ENCODE peak calls at places on chromosomes 16 and 17, in seven cellular contexts. N is lung; J is CD4-positive, alpha-beta T cell; S is GM12865; R is breast epithelium; D is BJ; K is mucosa of descending colon. G is an unnamed sample.

GRCh38 chr17:39867084-39867890 is 715 bp upstream of the ZPBP2 start:
- DNase-seq in K (no peak), D (no peak), N (no peak), S (peak; percentile 97), J (peak; percentile 41), R (no peak), G (no peak)

GRCh38 chr17:12070561-12070960 is 49.9 kb downstream of the MAP2K4 start:
- DNase-seq in K (no peak), S (no peak), R (no peak), N (no peak), D (peak; percentile 43), J (no peak), G (no peak)

GRCh38 chr17:751269-752001 is 629 bp downstream of the GEMIN4 start:
- DNase-seq in S (peak; percentile 76), D (no peak), R (no peak), K (peak; percentile 60), J (peak; percentile 44), N (peak; percentile 38), G (no peak)

GRCh38 chr17:30345527-30346075 is 11.7 kb upstream of the TMIGD1 start:
- DNase-seq in S (peak; percentile 56), K (no peak), J (no peak), D (no peak), R (no peak), N (no peak), G (no peak)

GRCh38 chr17:43723697-43724359 is 34.8 kb downstream of the SOST start:
- DNase-seq in R (no peak), D (no peak), N (no peak), K (no peak), S (peak; percentile 33), J (no peak), G (no peak)

GRCh38 chr17:386145-386876 is 33.7 kb upstream of the RPH3AL start:
- DNase-seq in K (peak; percentile 93), D (no peak), S (peak; percentile 65), J (peak; percentile 12), N (peak; percentile 84), R (peak; percentile 51), G (peak; percentile 51)

GRCh38 chr16:31010943-31011342 is 505 bp upstream of the STX1B start:
- DNase-seq in J (no peak), R (no peak), N (no peak), K (no peak), S (no peak), D (no peak), G (no peak)

GRCh38 chr16:72536673-72537435 is 364.9 kb upstream of the PMFBP1 start:
- DNase-seq in S (no peak), D (peak; percentile 37), N (no peak), R (no peak), J (no peak), K (no peak), G (no peak)

GRCh38 chr16:84541999-84542876 is 37.8 kb upstream of the MEAK7 start:
- DNase-seq in S (no peak), R (no peak), K (peak; percentile 16), N (no peak), J (no peak), D (no peak), G (no peak)

GRCh38 chr17:40247926-40248495 is 28.9 kb downstream of the WIPF2 start:
- DNase-seq in D (no peak), N (peak; percentile 41), R (no peak), K (no peak), J (no peak), S (no peak), G (no peak)

GRCh38 chr17:42202696-42203095 is 8.4 kb upstream of the GHDC start:
- DNase-seq in K (no peak), J (no peak), D (no peak), N (no peak), R (no peak), S (no peak), G (no peak)

GRCh38 chr16:76653390-76654026 is 376.3 kb downstream of the CNTNAP4 start:
- DNase-seq in D (no peak), K (no peak), J (no peak), R (no peak), N (no peak), S (peak; percentile 73), G (no peak)

GRCh38 chr17:48995871-48996695 is 1.1 kb upstream of the IGF2BP1 start:
- DNase-seq in J (no peak), N (no peak), K (no peak), D (no peak), S (no peak), R (no peak), G (no peak)

GRCh38 chr17:71023631-71024030 is 854.3 kb downstream of the KCNJ2 start:
- DNase-seq in R (no peak), J (no peak), D (no peak), K (no peak), S (peak; percentile 5), N (no peak), G (no peak)

GRCh38 chr17:57604771-57605733 is 140.0 kb downstream of the CCDC182 start:
- DNase-seq in N (no peak), K (peak; percentile 65), R (no peak), S (peak; percentile 78), D (no peak), J (peak; percentile 39), G (no peak)

GRCh38 chr17:61234102-61234750 is 165.4 kb upstream of the TBX2 start:
- DNase-seq in K (no peak), S (no peak), N (no peak), D (no peak), R (no peak), J (no peak), G (no peak)

GRCh38 chr17:38460716-38461650 is 32.7 kb downstream of the ARHGAP23 start:
- DNase-seq in J (no peak), S (no peak), R (no peak), K (no peak), D (no peak), N (no peak), G (no peak)

GRCh38 chr16:13014516-13014915 is 113.1 kb downstream of the SHISA9 start:
- DNase-seq in K (no peak), J (no peak), R (no peak), D (no peak), S (no peak), N (no peak), G (no peak)

GRCh38 chr17:11598274-11599221 is at the start of gene DNAH9:
- DNase-seq in K (peak; percentile 96), S (no peak), D (no peak), J (no peak), R (peak; percentile 99), N (peak; percentile 96), G (peak; percentile 94)

GRCh38 chr16:14097182-14097951 is 26.2 kb downstream of the MRTFB start:
- DNase-seq in J (no peak), K (no peak), R (peak; percentile 56), S (no peak), N (peak; percentile 45), D (no peak), G (no peak)

GRCh38 chr16:87457724-87458423 is 35.0 kb downstream of the ZCCHC14 start:
- DNase-seq in N (no peak), S (peak; percentile 10), D (peak; percentile 96), K (no peak), R (peak; percentile 57), J (no peak), G (no peak)

DNA sequence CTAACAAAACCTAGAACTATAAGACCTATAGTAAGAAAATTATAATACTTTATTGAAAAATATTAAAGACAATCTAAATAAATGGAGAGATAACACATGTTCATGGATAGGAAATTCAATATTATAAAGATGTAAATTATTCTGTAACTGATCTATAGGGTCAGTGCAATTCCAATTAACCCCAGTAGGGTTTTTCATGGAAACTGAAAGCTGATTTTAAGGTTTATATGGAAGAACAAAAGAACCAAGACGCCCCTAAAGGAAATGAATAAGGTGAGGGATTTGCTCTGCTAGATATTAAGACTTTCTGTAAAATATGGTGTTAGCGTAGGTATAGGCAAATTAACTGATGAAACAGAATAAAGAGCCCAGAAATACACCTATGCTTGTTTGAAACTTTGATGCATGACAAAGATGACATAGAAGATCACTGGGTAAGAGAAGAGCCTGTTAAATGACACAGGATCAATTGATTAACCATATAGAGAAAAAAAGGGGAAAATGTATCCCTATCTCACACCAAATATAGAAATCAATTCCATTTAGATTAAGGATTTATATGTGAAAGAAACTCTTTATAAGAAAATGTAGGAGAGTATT is 3.0 kb downstream of the ICAM2 start:
- DNase-seq in N (no peak), R (no peak), D (no peak), K (no peak), J (no peak), S (no peak), G (no peak)
- TF ChIP-seq CTCF in N (no peak), R (no peak), D (no peak), K (no peak), J (peak; percentile 38), S (peak; percentile 25), G (no peak)

DNA sequence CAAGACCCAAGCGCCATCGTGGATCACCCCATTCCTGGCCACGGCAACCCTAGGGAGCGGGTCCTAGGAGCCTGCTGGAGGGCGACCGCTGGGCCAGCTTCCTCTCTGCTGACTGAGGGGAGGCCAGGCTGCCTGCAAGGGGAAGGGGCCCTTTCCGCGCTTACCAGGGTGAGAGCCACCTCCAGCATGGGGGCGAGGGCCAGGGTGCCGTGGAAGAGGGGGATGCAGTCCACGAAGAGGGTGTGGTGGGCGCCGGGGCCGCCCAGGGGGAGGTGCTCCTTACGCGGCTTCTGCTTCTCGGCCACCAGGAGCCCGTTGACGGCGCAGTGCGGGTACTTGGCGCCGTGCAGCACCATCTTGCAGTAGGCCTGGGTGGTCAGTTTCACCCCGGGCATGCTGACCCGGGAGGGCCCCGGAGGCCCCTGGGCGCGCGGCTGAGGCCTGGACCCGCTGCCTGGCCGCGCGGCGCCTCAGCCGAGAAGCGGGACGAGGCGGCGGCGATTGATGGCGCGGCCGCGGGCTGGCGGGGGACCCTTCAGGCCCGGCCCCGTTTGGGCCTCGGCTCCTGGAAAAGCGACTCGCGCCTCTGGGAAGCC is 345 bp downstream of the EMC8 start:
- DNase-seq in D (no peak), J (peak; percentile 31), R (no peak), K (peak; percentile 64), S (peak; percentile 53), N (no peak), G (no peak)
- TF ChIP-seq CTCF in D (peak; percentile 17), J (no peak), R (no peak), K (no peak), S (no peak), N (no peak), G (no peak)

GRCh38 chr17:76612977-76613851 is 27.6 kb upstream of the ST6GALNAC2 start:
- DNase-seq in N (no peak), K (no peak), S (peak; percentile 35), J (no peak), R (peak; percentile 71), D (no peak), G (no peak)
- TF ChIP-seq CTCF in N (no peak), K (no peak), S (no peak), J (no peak), R (peak; percentile 29), D (no peak), G (no peak)

GRCh38 chr17:63390090-63390489 is 56.0 kb downstream of the CYB561 start:
- DNase-seq in J (no peak), S (peak; percentile 48), D (no peak), N (no peak), R (no peak), K (no peak), G (no peak)

GRCh38 chr17:63398680-63399079 is 47.4 kb downstream of the CYB561 start:
- DNase-seq in S (no peak), K (no peak), J (no peak), R (no peak), N (no peak), D (no peak), G (no peak)

GRCh38 chr17:63399316-63399715 is 46.8 kb downstream of the CYB561 start:
- DNase-seq in D (peak; percentile 41), K (no peak), J (no peak), S (peak; percentile 11), N (no peak), R (no peak), G (no peak)

GRCh38 chr17:63399856-63400255 is 46.2 kb downstream of the CYB561 start:
- DNase-seq in D (no peak), J (no peak), K (peak; percentile 37), R (no peak), N (peak; percentile 56), S (no peak), G (no peak)

GRCh38 chr17:63395075-63395815 is 50.9 kb downstream of the CYB561 start:
- DNase-seq in N (no peak), D (peak; percentile 64), K (no peak), J (no peak), S (no peak), R (no peak), G (no peak)
- TF ChIP-seq CTCF in N (no peak), D (peak; percentile 21), K (no peak), J (no peak), S (no peak), R (no peak), G (no peak)

G was measured in omental fat pad.